ENCODE peak calls at places on chromosomes 2 and 18, in nine cellular contexts. One of them, this sample, is unnamed.

GRCh38 chr2:31475692-31476091 is 61.1 kb upstream of the XDH start:
- DNase-seq in A549: no peak
- DNase-seq in sigmoid colon: no peak
- DNase-seq in tibial nerve: no peak
- DNase-seq in stomach: no peak
- DNase-seq in K562: no peak
- DNase-seq in ovary: no peak
- DNase-seq in upper lobe of left lung: no peak
- DNase-seq in esophagus muscularis mucosa: no peak
- DNase-seq in this sample: no peak

GRCh38 chr2:46239847-46240181 is 57.4 kb upstream of the EPAS1 start:
- DNase-seq in A549: no peak
- DNase-seq in sigmoid colon: no peak
- DNase-seq in tibial nerve: no peak
- DNase-seq in stomach: no peak
- DNase-seq in K562: no peak
- DNase-seq in ovary: no peak
- DNase-seq in upper lobe of left lung: no peak
- DNase-seq in esophagus muscularis mucosa: no peak
- DNase-seq in this sample: no peak

GRCh38 chr2:1745171-1746023 is 1.1 kb upstream of the PXDN start:
- DNase-seq in A549: no peak
- DNase-seq in sigmoid colon: no peak
- DNase-seq in tibial nerve: no peak
- DNase-seq in stomach: no peak
- DNase-seq in K562: no peak
- DNase-seq in ovary: no peak
- DNase-seq in upper lobe of left lung: no peak
- DNase-seq in esophagus muscularis mucosa: no peak
- DNase-seq in this sample: no peak

GRCh38 chr2:109346601-109347228 is 217.7 kb downstream of the SH3RF3 start:
- DNase-seq in A549: no peak
- DNase-seq in sigmoid colon: no peak
- DNase-seq in tibial nerve: no peak
- DNase-seq in stomach: no peak
- DNase-seq in K562: no peak
- DNase-seq in ovary: no peak
- DNase-seq in upper lobe of left lung: no peak
- DNase-seq in esophagus muscularis mucosa: peak; percentile 86
- DNase-seq in this sample: no peak

GRCh38 chr18:48036641-48037421 is 106.4 kb upstream of the SMAD2 start:
- DNase-seq in A549: no peak
- DNase-seq in sigmoid colon: peak; percentile 40
- DNase-seq in tibial nerve: no peak
- DNase-seq in stomach: peak; percentile 24
- DNase-seq in K562: no peak
- DNase-seq in ovary: no peak
- DNase-seq in upper lobe of left lung: peak; percentile 19
- DNase-seq in esophagus muscularis mucosa: no peak
- DNase-seq in this sample: no peak

GRCh38 chr2:239227661-239228371 is 173.0 kb downstream of the HDAC4 start:
- DNase-seq in A549: no peak
- DNase-seq in sigmoid colon: peak; percentile 73
- DNase-seq in tibial nerve: no peak
- DNase-seq in stomach: peak; percentile 26
- DNase-seq in K562: no peak
- DNase-seq in ovary: peak; percentile 40
- DNase-seq in upper lobe of left lung: no peak
- DNase-seq in esophagus muscularis mucosa: no peak
- DNase-seq in this sample: no peak

GRCh38 chr2:147352294-147352693 is 492.5 kb upstream of the ACVR2A start:
- DNase-seq in A549: no peak
- DNase-seq in sigmoid colon: no peak
- DNase-seq in tibial nerve: no peak
- DNase-seq in stomach: no peak
- DNase-seq in K562: no peak
- DNase-seq in ovary: no peak
- DNase-seq in upper lobe of left lung: no peak
- DNase-seq in esophagus muscularis mucosa: no peak
- DNase-seq in this sample: no peak

GRCh38 chr18:3481696-3482210 is 31.8 kb downstream of the TGIF1 start:
- DNase-seq in A549: no peak
- DNase-seq in sigmoid colon: no peak
- DNase-seq in tibial nerve: no peak
- DNase-seq in stomach: no peak
- DNase-seq in K562: peak; percentile 59
- DNase-seq in ovary: no peak
- DNase-seq in upper lobe of left lung: no peak
- DNase-seq in esophagus muscularis mucosa: peak; percentile 90
- DNase-seq in this sample: peak; percentile 35

GRCh38 chr2:224221455-224221913 is 180.4 kb downstream of the FAM124B start:
- DNase-seq in A549: peak; percentile 92
- DNase-seq in sigmoid colon: no peak
- DNase-seq in tibial nerve: no peak
- DNase-seq in stomach: no peak
- DNase-seq in K562: no peak
- DNase-seq in ovary: no peak
- DNase-seq in upper lobe of left lung: no peak
- DNase-seq in esophagus muscularis mucosa: no peak
- DNase-seq in this sample: no peak

GRCh38 chr2:27501042-27501441 is 4.4 kb downstream of the GCKR start:
- DNase-seq in A549: no peak
- DNase-seq in sigmoid colon: no peak
- DNase-seq in tibial nerve: no peak
- DNase-seq in stomach: peak; percentile 75
- DNase-seq in K562: no peak
- DNase-seq in ovary: no peak
- DNase-seq in upper lobe of left lung: no peak
- DNase-seq in esophagus muscularis mucosa: no peak
- DNase-seq in this sample: no peak

GRCh38 chr2:169965495-169965894 is 138.2 kb downstream of the UBR3 start:
- DNase-seq in A549: no peak
- DNase-seq in sigmoid colon: no peak
- DNase-seq in tibial nerve: no peak
- DNase-seq in stomach: no peak
- DNase-seq in K562: no peak
- DNase-seq in ovary: no peak
- DNase-seq in upper lobe of left lung: no peak
- DNase-seq in esophagus muscularis mucosa: no peak
- DNase-seq in this sample: no peak

GRCh38 chr2:209566250-209566649 is 142.4 kb downstream of the MAP2 start:
- DNase-seq in A549: no peak
- DNase-seq in sigmoid colon: no peak
- DNase-seq in tibial nerve: no peak
- DNase-seq in stomach: no peak
- DNase-seq in K562: no peak
- DNase-seq in ovary: no peak
- DNase-seq in upper lobe of left lung: peak; percentile 58
- DNase-seq in esophagus muscularis mucosa: no peak
- DNase-seq in this sample: no peak

GRCh38 chr2:209560911-209561310 is 137.1 kb downstream of the MAP2 start:
- DNase-seq in A549: no peak
- DNase-seq in sigmoid colon: no peak
- DNase-seq in tibial nerve: no peak
- DNase-seq in stomach: no peak
- DNase-seq in K562: no peak
- DNase-seq in ovary: no peak
- DNase-seq in upper lobe of left lung: no peak
- DNase-seq in esophagus muscularis mucosa: no peak
- DNase-seq in this sample: no peak

DNA sequence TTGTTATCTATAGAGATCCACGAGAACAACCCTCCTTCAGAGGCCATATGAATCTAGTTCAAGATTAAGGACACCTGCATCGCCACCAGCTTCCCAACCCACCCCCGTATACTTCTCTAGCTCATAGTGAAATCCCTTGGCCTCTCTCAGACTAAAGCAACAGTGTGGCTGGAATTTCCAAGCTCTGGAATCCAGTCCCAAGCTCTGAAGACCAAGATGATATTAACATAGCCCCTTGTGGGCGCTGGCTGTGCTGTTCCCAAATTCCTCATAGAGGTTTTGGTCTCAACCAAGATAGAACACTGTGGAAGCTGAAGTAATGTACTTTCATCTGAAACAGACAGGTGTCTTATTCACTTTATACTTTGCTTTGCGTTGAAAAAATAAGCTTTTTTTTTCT is 139.6 kb downstream of the MAP2 start:
- DNase-seq in A549: no peak
- DNase-seq in sigmoid colon: no peak
- DNase-seq in tibial nerve: no peak
- DNase-seq in stomach: no peak
- DNase-seq in K562: no peak
- DNase-seq in ovary: no peak
- DNase-seq in upper lobe of left lung: no peak
- DNase-seq in esophagus muscularis mucosa: no peak
- DNase-seq in this sample: no peak
- TF ChIP-seq EP300 in A549: no peak
- TF ChIP-seq EP300 in sigmoid colon: no peak
- TF ChIP-seq EP300 in tibial nerve: no peak
- TF ChIP-seq EP300 in stomach: no peak
- TF ChIP-seq EP300 in K562: no peak
- TF ChIP-seq EP300 in ovary: no peak
- TF ChIP-seq EP300 in upper lobe of left lung: no peak
- TF ChIP-seq EP300 in esophagus muscularis mucosa: no peak
- TF ChIP-seq EP300 in this sample: no peak

GRCh38 chr2:67923696-67924095 is 139.1 kb downstream of the C1D start:
- DNase-seq in A549: no peak
- DNase-seq in sigmoid colon: no peak
- DNase-seq in tibial nerve: peak; percentile 28
- DNase-seq in stomach: no peak
- DNase-seq in K562: no peak
- DNase-seq in ovary: no peak
- DNase-seq in upper lobe of left lung: no peak
- DNase-seq in esophagus muscularis mucosa: no peak
- DNase-seq in this sample: no peak

GRCh38 chr2:67918471-67918870 is 144.3 kb downstream of the C1D start:
- DNase-seq in A549: no peak
- DNase-seq in sigmoid colon: no peak
- DNase-seq in tibial nerve: no peak
- DNase-seq in stomach: no peak
- DNase-seq in K562: no peak
- DNase-seq in ovary: no peak
- DNase-seq in upper lobe of left lung: no peak
- DNase-seq in esophagus muscularis mucosa: no peak
- DNase-seq in this sample: no peak

GRCh38 chr2:67917332-67918054 is 145.3 kb downstream of the C1D start:
- DNase-seq in A549: peak; percentile 65
- DNase-seq in sigmoid colon: no peak
- DNase-seq in tibial nerve: no peak
- DNase-seq in stomach: no peak
- DNase-seq in K562: no peak
- DNase-seq in ovary: no peak
- DNase-seq in upper lobe of left lung: no peak
- DNase-seq in esophagus muscularis mucosa: no peak
- DNase-seq in this sample: no peak

GRCh38 chr2:67919490-67919889 is 143.3 kb downstream of the C1D start:
- DNase-seq in A549: no peak
- DNase-seq in sigmoid colon: no peak
- DNase-seq in tibial nerve: no peak
- DNase-seq in stomach: no peak
- DNase-seq in K562: no peak
- DNase-seq in ovary: no peak
- DNase-seq in upper lobe of left lung: no peak
- DNase-seq in esophagus muscularis mucosa: no peak
- DNase-seq in this sample: no peak
- TF ChIP-seq CTCF in A549: no peak
- TF ChIP-seq CTCF in sigmoid colon: no peak
- TF ChIP-seq CTCF in tibial nerve: no peak
- TF ChIP-seq CTCF in stomach: no peak
- TF ChIP-seq CTCF in K562: no peak
- TF ChIP-seq CTCF in ovary: no peak
- TF ChIP-seq CTCF in upper lobe of left lung: no peak
- TF ChIP-seq CTCF in esophagus muscularis mucosa: no peak
- TF ChIP-seq CTCF in this sample: no peak

GRCh38 chr18:49584431-49584830 is 22.6 kb downstream of the LIPG start:
- DNase-seq in A549: no peak
- DNase-seq in sigmoid colon: no peak
- DNase-seq in tibial nerve: no peak
- DNase-seq in stomach: no peak
- DNase-seq in K562: no peak
- DNase-seq in ovary: no peak
- DNase-seq in upper lobe of left lung: no peak
- DNase-seq in esophagus muscularis mucosa: no peak
- DNase-seq in this sample: no peak

GRCh38 chr18:49585781-49586663 is 24.2 kb downstream of the LIPG start:
- DNase-seq in A549: no peak
- DNase-seq in sigmoid colon: no peak
- DNase-seq in tibial nerve: no peak
- DNase-seq in stomach: no peak
- DNase-seq in K562: no peak
- DNase-seq in ovary: no peak
- DNase-seq in upper lobe of left lung: no peak
- DNase-seq in esophagus muscularis mucosa: no peak
- DNase-seq in this sample: no peak

GRCh38 chr18:49582579-49582978 is 20.7 kb downstream of the LIPG start:
- DNase-seq in A549: peak; percentile 8
- DNase-seq in sigmoid colon: no peak
- DNase-seq in tibial nerve: no peak
- DNase-seq in stomach: no peak
- DNase-seq in K562: no peak
- DNase-seq in ovary: no peak
- DNase-seq in upper lobe of left lung: no peak
- DNase-seq in esophagus muscularis mucosa: no peak
- DNase-seq in this sample: no peak

GRCh38 chr18:49580279-49580678 is 18.4 kb downstream of the LIPG start:
- DNase-seq in A549: no peak
- DNase-seq in sigmoid colon: no peak
- DNase-seq in tibial nerve: no peak
- DNase-seq in stomach: no peak
- DNase-seq in K562: no peak
- DNase-seq in ovary: no peak
- DNase-seq in upper lobe of left lung: no peak
- DNase-seq in esophagus muscularis mucosa: no peak
- DNase-seq in this sample: no peak

DNA sequence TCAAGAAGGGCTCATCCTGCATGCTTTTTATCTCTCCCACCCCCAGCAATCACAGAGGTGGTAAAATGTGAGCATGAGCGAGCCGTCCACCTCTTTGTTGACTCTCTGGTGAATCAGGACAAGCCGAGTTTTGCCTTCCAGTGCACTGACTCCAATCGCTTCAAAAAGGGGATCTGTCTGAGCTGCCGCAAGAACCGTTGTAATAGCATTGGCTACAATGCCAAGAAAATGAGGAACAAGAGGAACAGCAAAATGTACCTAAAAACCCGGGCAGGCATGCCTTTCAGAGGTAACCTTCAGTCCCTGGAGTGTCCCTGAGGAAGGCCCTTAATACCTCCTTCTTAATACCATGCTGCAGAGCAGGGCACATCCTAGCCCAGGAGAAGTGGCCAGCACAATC is 19.5 kb downstream of the LIPG start:
- DNase-seq in A549: no peak
- DNase-seq in sigmoid colon: no peak
- DNase-seq in tibial nerve: no peak
- DNase-seq in stomach: no peak
- DNase-seq in K562: no peak
- DNase-seq in ovary: no peak
- DNase-seq in upper lobe of left lung: no peak
- DNase-seq in esophagus muscularis mucosa: no peak
- DNase-seq in this sample: no peak
- TF ChIP-seq EP300 in A549: no peak
- TF ChIP-seq EP300 in sigmoid colon: no peak
- TF ChIP-seq EP300 in tibial nerve: no peak
- TF ChIP-seq EP300 in stomach: no peak
- TF ChIP-seq EP300 in K562: no peak
- TF ChIP-seq EP300 in ovary: no peak
- TF ChIP-seq EP300 in upper lobe of left lung: no peak
- TF ChIP-seq EP300 in esophagus muscularis mucosa: no peak
- TF ChIP-seq EP300 in this sample: no peak

GRCh38 chr18:30970201-30970816 is 72.2 kb downstream of the DSC3 start:
- DNase-seq in A549: peak; percentile 44
- DNase-seq in sigmoid colon: no peak
- DNase-seq in tibial nerve: no peak
- DNase-seq in stomach: no peak
- DNase-seq in K562: no peak
- DNase-seq in ovary: no peak
- DNase-seq in upper lobe of left lung: no peak
- DNase-seq in esophagus muscularis mucosa: no peak
- DNase-seq in this sample: no peak
- TF ChIP-seq CTCF in A549: peak; percentile 56
- TF ChIP-seq CTCF in sigmoid colon: no peak
- TF ChIP-seq CTCF in tibial nerve: peak; percentile 13
- TF ChIP-seq CTCF in stomach: no peak
- TF ChIP-seq CTCF in K562: peak; percentile 39
- TF ChIP-seq CTCF in ovary: no peak
- TF ChIP-seq CTCF in upper lobe of left lung: no peak
- TF ChIP-seq CTCF in esophagus muscularis mucosa: no peak
- TF ChIP-seq CTCF in this sample: peak; percentile 20